ENCODE peak calls at places on chromosome 7, in four cellular contexts. G, X, T and P are unnamed samples.

GRCh38 chr7:105219771-105220160 is 169.0 kb downstream of the SRPK2 start:
- DNase-seq in T (no peak), X (peak; percentile 85), G (no peak), P (peak; percentile 48)

GRCh38 chr7:157684596-157685429 is 348.0 kb downstream of the DNAJB6 start:
- DNase-seq in T (no peak), X (no peak), G (no peak), P (no peak)

GRCh38 chr7:84811427-84811826 is 375.4 kb downstream of the SEMA3D start:
- DNase-seq in T (no peak), G (no peak), X (no peak), P (no peak)

GRCh38 chr7:116357776-116358670 is 141.5 kb upstream of the CAV2 start:
- DNase-seq in X (peak; percentile 62), T (no peak), G (no peak), P (peak; percentile 34)

GRCh38 chr7:16851829-16852228 is 30.0 kb downstream of the AGR3 start:
- DNase-seq in X (no peak), G (no peak), T (no peak), P (no peak)

GRCh38 chr7:5634107-5634950 is 147.1 kb downstream of the RNF216 start:
- DNase-seq in G (no peak), T (no peak), X (peak; percentile 94), P (no peak)

GRCh38 chr7:64371116-64371515 is 57.4 kb downstream of the ZNF736 start:
- DNase-seq in T (no peak), G (no peak), X (no peak), P (no peak)

GRCh38 chr7:79282051-79282694 is 171.3 kb downstream of the MAGI2 start:
- DNase-seq in X (peak; percentile 86), T (no peak), G (no peak), P (peak; percentile 45)

GRCh38 chr7:132453825-132454224 is 122.4 kb downstream of the PLXNA4 start:
- DNase-seq in X (no peak), G (no peak), T (no peak), P (no peak)

GRCh38 chr7:24708244-24708643 is 49.0 kb downstream of the GSDME start:
- DNase-seq in X (peak; percentile 85), G (no peak), T (no peak), P (no peak)

GRCh38 chr7:123689250-123689649 is 33.6 kb downstream of the LMOD2 start:
- DNase-seq in G (no peak), T (no peak), X (no peak), P (no peak)

GRCh38 chr7:81004098-81004497 is 85.2 kb upstream of the SEMA3C start:
- DNase-seq in G (no peak), X (peak; percentile 81), T (no peak), P (no peak)

GRCh38 chr7:117479480-117480224 is at the start of gene CFTR:
- DNase-seq in T (no peak), G (no peak), X (no peak), P (peak; percentile 2)

GRCh38 chr7:5636446-5636835 is 145.0 kb downstream of the RNF216 start:
- DNase-seq in G (no peak), T (peak; percentile 32), X (no peak), P (no peak)

GRCh38 chr7:36278069-36278766 is 111.4 kb upstream of the ANLN start:
- DNase-seq in G (no peak), X (no peak), T (no peak), P (no peak)

GRCh38 chr7:3230908-3231307 is 70.1 kb upstream of the SDK1 start:
- DNase-seq in T (no peak), X (no peak), G (no peak), P (no peak)
- TF ChIP-seq MAZ in T (no peak), X (no peak), G (no peak), P (no peak)

GRCh38 chr7:27097686-27098492 is 2.1 kb upstream of the HOXA1 start:
- DNase-seq in G (no peak), X (peak; percentile 52), T (no peak), P (no peak)

GRCh38 chr7:27094304-27095049 is 1.3 kb downstream of the HOXA1 start:
- DNase-seq in X (no peak), T (no peak), G (no peak), P (no peak)

GRCh38 chr7:27096756-27097514 is 1.1 kb upstream of the HOXA1 start:
- DNase-seq in T (no peak), X (peak; percentile 64), G (no peak), P (no peak)

GRCh38 chr7:27095050-27095896 is 527 bp downstream of the HOXA1 start:
- DNase-seq in G (no peak), T (no peak), X (peak; percentile 16), P (no peak)

DNA sequence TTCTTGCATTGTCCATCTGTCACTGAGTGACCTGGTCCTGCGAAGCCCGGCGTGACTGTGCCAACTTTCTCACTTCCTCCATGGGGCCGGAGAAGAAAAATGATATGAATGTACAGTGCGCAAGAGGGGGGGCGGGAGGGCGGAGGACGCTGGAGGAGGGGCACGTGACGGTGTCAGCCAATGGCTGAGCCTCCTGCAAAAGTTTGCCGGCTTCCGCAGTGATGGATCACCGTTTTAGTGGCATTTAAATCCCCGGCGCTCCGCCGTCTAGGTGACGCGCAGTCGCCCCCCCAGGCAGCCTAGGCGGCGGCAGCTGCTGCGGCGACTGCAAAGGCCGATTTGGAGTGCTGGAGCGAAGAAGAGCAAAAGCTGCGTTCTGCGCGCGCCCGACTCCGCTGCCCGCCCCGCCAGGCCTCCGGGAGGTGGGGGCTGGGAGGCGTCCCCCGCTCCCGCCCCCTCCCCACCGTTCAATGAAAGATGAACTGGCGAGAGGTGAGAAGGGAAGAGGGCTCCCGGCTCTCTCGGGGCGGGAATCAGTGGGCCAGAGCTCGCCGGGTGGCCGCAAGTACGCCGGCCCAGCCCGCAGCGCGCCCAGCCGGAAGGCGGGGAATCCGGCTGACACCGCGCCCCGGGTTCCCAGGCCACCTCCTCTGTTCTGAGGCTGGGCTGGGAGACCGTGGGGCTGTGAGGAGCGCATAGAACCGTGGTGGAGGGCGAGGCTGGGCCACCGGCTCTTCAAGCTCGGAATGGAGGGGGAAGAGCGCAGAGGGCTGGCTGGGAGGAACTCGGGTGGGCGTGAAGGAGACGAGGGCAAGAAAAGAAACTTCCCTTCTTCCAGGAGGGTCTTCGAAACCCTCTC is at the start of gene HOXA1:
- DNase-seq in T (peak; percentile 48), X (peak; percentile 95), G (peak; percentile 73), P (peak; percentile 99)
- TF ChIP-seq MAZ in T (no peak), X (no peak), G (no peak), P (no peak)

DNA sequence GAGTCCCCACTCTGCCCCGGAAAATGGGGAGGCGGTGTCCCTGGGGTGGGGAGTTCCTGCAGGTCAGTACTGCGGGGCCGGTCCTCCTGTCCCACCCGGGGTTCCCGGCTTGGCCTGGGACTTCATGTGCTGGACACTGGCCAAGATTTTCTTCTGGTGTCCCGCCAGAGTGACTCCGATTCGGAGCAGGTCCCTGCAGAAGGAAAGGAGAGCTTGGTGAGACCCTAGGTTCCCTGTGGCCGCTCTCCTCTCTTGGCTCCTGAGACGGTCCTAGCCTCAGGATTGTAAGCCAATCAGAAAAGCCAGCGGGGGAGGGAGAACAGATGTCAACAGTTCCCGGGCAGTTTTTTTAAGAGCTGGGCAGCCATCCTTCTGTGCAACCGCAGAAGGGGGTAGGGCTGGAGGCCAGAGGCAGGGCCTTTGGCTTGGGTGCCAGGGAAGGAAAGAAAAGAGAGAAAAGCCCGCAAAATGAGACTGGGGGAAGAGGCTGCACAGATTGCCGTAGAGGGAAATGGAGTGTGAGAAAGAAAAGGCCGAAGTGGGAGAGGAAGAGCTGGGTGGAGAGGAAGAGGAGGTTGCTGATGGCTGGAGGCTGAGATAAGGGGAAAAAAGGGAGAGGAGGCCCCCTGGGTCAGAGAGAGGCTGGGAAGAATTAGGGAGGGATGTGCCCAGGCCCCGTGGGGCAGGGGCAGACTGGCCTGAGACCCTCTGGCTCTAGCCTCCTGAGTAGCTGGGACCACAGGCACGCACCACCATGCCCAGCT is 23.7 kb downstream of the EPHB4 start:
- DNase-seq in G (peak; percentile 86), T (peak; percentile 17), X (peak; percentile 83), P (peak; percentile 76)
- TF ChIP-seq MAZ in G (no peak), T (no peak), X (no peak), P (no peak)

DNA sequence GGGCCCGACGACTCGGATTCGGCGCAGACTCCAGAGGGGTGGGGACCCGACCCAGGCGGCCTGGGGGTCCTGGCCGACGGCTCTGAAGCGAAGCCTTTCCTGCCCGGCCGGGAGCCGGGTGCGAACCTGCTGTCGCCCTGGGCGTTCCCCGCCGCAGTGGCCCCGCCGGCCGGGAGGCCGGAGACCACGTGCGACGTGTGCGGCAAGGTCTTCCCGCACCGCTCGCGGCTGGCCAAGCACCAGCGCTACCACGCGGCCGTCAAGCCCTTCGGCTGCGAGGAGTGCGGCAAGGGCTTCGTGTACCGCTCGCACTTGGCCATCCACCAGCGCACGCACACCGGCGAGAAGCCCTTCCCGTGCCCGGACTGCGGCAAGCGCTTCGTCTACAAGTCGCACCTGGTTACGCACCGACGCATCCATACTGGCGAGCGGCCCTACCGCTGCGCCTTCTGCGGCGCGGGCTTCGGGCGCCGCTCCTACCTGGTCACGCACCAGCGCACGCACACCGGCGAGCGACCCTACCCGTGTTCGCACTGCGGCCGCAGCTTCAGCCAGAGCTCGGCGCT is 15.4 kb downstream of the ZNF316 start:
- DNase-seq in G (no peak), T (no peak), X (no peak), P (no peak)
- TF ChIP-seq MAZ in G (no peak), T (no peak), X (no peak), P (no peak)

GRCh38 chr7:43273939-43274719 is 161.7 kb downstream of the HECW1 start:
- DNase-seq in X (no peak), G (no peak), T (no peak), P (no peak)

GRCh38 chr7:43274752-43275151 is 162.3 kb downstream of the HECW1 start:
- DNase-seq in T (no peak), G (no peak), X (no peak), P (no peak)

GRCh38 chr7:43283706-43284105 is 171.3 kb downstream of the HECW1 start:
- DNase-seq in X (no peak), G (no peak), T (no peak), P (no peak)

GRCh38 chr7:43281268-43281667 is 168.8 kb downstream of the HECW1 start:
- DNase-seq in T (no peak), X (no peak), G (no peak), P (no peak)

GRCh38 chr7:43278088-43278644 is 165.7 kb downstream of the HECW1 start:
- DNase-seq in X (no peak), G (no peak), T (no peak), P (no peak)
- TF ChIP-seq MAZ in X (no peak), G (no peak), T (no peak), P (no peak)

GRCh38 chr7:40680657-40681056 is 545.9 kb downstream of the SUGCT start:
- DNase-seq in X (no peak), G (peak; percentile 20), T (peak; percentile 28), P (peak; percentile 29)
- TF ChIP-seq MAZ in X (no peak), G (no peak), T (no peak), P (no peak)

DNA sequence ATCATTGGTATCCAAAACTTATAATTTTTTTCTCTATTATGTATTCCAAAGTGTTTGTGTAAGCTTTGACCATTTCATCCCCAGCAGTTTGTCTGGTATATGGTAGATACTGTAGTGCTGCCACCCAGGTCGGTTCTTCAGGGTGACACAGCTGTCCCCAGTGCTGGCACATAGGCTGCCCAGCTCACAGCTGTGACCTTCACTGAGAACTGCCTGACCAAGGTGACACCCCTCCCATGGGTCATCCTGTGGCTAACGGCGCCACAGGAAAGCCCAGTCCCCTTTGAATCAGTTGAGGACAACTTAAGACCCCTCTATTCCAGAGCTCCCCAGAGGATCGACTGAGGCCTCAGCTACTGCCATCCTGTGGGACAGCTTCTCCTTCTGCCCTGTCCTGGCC is 644.2 kb upstream of the FOXK1 start:
- DNase-seq in X (no peak), T (no peak), G (no peak), P (no peak)
- TF ChIP-seq MAZ in X (no peak), T (no peak), G (no peak), P (no peak)